ENCODE peak calls at places on chromosomes 16 and 17, in nine cellular contexts. K, I, X, N, R, P, F, J and W are unnamed samples.
A peak's percentile ranks its signal among the peaks of the same experiment; 100 is the strongest.

GRCh38 chr17:74152591-74153455 is 50.7 kb upstream of the RPL38 start:
- DNase-seq in N (no peak), X (no peak), J (no peak), K (no peak), R (peak; percentile 14), P (no peak), F (no peak), I (no peak), W (peak; percentile 12)

GRCh38 chr16:74092336-74092735 is 204.3 kb upstream of the PSMD7 start:
- DNase-seq in X (no peak), P (no peak), I (no peak), K (no peak), F (no peak), N (no peak), R (no peak), J (no peak), W (no peak)

GRCh38 chr16:23521965-23522364 is 11.7 kb upstream of the GGA2 start:
- DNase-seq in F (no peak), K (no peak), R (no peak), P (no peak), J (no peak), N (no peak), X (no peak), I (no peak), W (no peak)

GRCh38 chr17:12068946-12069345 is 48.3 kb downstream of the MAP2K4 start:
- DNase-seq in X (no peak), F (no peak), K (no peak), N (no peak), J (no peak), R (no peak), I (no peak), P (no peak), W (no peak)

GRCh38 chr16:89922884-89923639 is at the start of gene TUBB3:
- DNase-seq in K (peak; percentile 87), R (peak; percentile 88), J (peak; percentile 88), X (no peak), I (no peak), P (peak; percentile 69), N (peak; percentile 86), F (peak; percentile 27), W (peak; percentile 63)

GRCh38 chr16:48011888-48012658 is 143.7 kb downstream of the ABCC12 start:
- DNase-seq in I (no peak), K (no peak), X (no peak), N (no peak), J (peak; percentile 39), R (no peak), F (no peak), P (no peak), W (no peak)

GRCh38 chr17:69012895-69013805 is 47.6 kb downstream of the ABCA9 start:
- DNase-seq in J (no peak), I (peak; percentile 67), R (no peak), K (no peak), F (no peak), N (no peak), X (no peak), P (no peak), W (no peak)

GRCh38 chr17:50684288-50684611 is 23.5 kb downstream of the ANKRD40 start:
- DNase-seq in R (no peak), K (no peak), F (no peak), N (no peak), I (no peak), X (no peak), J (no peak), P (no peak), W (no peak)

GRCh38 chr17:82239926-82240505 is 11.2 kb downstream of the SLC16A3 start:
- DNase-seq in J (no peak), I (no peak), X (no peak), N (peak; percentile 21), P (no peak), R (no peak), F (no peak), K (no peak), W (no peak)

GRCh38 chr17:28900986-28901726 is 1.7 kb downstream of the DHRS13 start:
- DNase-seq in N (no peak), I (no peak), F (no peak), P (no peak), R (no peak), X (no peak), J (no peak), K (no peak), W (no peak)

GRCh38 chr16:12582696-12583095 is 221.0 kb downstream of the CPPED1 start:
- DNase-seq in K (no peak), N (no peak), J (no peak), F (no peak), I (no peak), R (no peak), P (no peak), X (no peak), W (no peak)

GRCh38 chr16:49116873-49117272 is 164.8 kb downstream of the CBLN1 start:
- DNase-seq in X (no peak), F (no peak), P (no peak), R (no peak), I (no peak), J (no peak), K (no peak), N (no peak), W (no peak)

GRCh38 chr17:46930083-46930482 is 7.1 kb downstream of the GOSR2 start:
- DNase-seq in P (no peak), R (no peak), I (no peak), J (no peak), X (no peak), N (no peak), F (no peak), K (no peak), W (no peak)

GRCh38 chr17:63694229-63694973 is 5.5 kb downstream of the LIMD2 start:
- DNase-seq in F (no peak), K (no peak), J (no peak), X (no peak), P (no peak), N (no peak), R (no peak), I (no peak), W (no peak)

GRCh38 chr16:31876955-31877828 is 3.6 kb downstream of the ZNF267 start:
- DNase-seq in P (peak; percentile 71), K (no peak), X (no peak), F (no peak), I (no peak), R (peak; percentile 30), J (no peak), N (peak; percentile 82), W (no peak)

GRCh38 chr17:43892672-43892975 is 14.7 kb downstream of the MPP2 start:
- DNase-seq in F (no peak), X (no peak), P (no peak), J (no peak), I (no peak), K (no peak), R (no peak), N (no peak), W (no peak)